ENCODE peak calls at places on chromosomes 13 and 19, in nine cellular contexts. E, Y, B, F, H, T, V, J and W are unnamed samples.

GRCh38 chr19:55544776-55545439 is 435 bp downstream of the SBK3 start:
- DNase-seq in H (no peak), V (no peak), E (no peak), J (no peak), T (no peak), B (no peak), F (no peak), Y (no peak), W (no peak)

GRCh38 chr13:20389696-20390525 is 135.7 kb downstream of the CRYL1 start:
- DNase-seq in E (no peak), B (no peak), T (no peak), Y (no peak), F (no peak), V (no peak), J (no peak), H (no peak), W (no peak)

GRCh38 chr19:17629760-17630159 is 58.4 kb downstream of the UNC13A start:
- DNase-seq in B (no peak), J (no peak), Y (no peak), E (no peak), T (no peak), H (no peak), F (no peak), V (no peak), W (no peak)

GRCh38 chr19:5430237-5430636 is 25.0 kb upstream of the ZNRF4 start:
- DNase-seq in F (no peak), Y (no peak), B (no peak), V (no peak), T (no peak), E (no peak), J (no peak), H (no peak), W (no peak)

GRCh38 chr19:31349160-31349881 is at the start of gene TSHZ3:
- DNase-seq in H (peak; percentile 84), J (peak; percentile 57), T (no peak), B (peak; percentile 59), Y (peak; percentile 91), F (peak; percentile 87), V (no peak), E (no peak), W (peak; percentile 72)

GRCh38 chr13:99273128-99273527 is 14.9 kb upstream of the GPR18 start:
- DNase-seq in H (no peak), Y (no peak), J (peak; percentile 52), V (no peak), B (no peak), F (no peak), E (no peak), T (no peak), W (no peak)

GRCh38 chr19:41998246-41999020 is 4.4 kb upstream of the ATP1A3 start:
- DNase-seq in T (no peak), V (peak; percentile 66), E (no peak), J (no peak), Y (no peak), F (peak; percentile 39), H (no peak), B (no peak), W (no peak)

GRCh38 chr13:88857256-88857655 is 1186.1 kb downstream of the SLITRK5 start:
- DNase-seq in V (no peak), F (no peak), H (no peak), Y (no peak), B (no peak), J (no peak), E (no peak), T (no peak), W (no peak)

GRCh38 chr19:52226652-52227051 is 36.8 kb downstream of the PPP2R1A start:
- DNase-seq in Y (no peak), E (no peak), J (no peak), T (no peak), B (no peak), V (no peak), H (no peak), F (no peak), W (no peak)

GRCh38 chr13:113951246-113951999 is 22.5 kb downstream of the C13orf46 start:
- DNase-seq in T (peak; percentile 27), E (no peak), V (peak; percentile 43), J (peak; percentile 36), H (peak; percentile 93), Y (peak; percentile 86), F (peak; percentile 45), B (no peak), W (peak; percentile 55)

GRCh38 chr19:52997975-52998374 is 15.7 kb upstream of the ERVV-1 start:
- DNase-seq in B (no peak), F (no peak), H (no peak), E (no peak), T (no peak), V (no peak), J (no peak), Y (no peak), W (no peak)

GRCh38 chr19:776549-776948 is 20.7 kb upstream of the PTBP1 start:
- DNase-seq in H (no peak), J (no peak), E (no peak), T (no peak), V (no peak), Y (no peak), F (no peak), B (peak; percentile 64), W (no peak)

GRCh38 chr19:2683430-2683995 is 19.0 kb downstream of the GNG7 start:
- DNase-seq in J (no peak), F (no peak), B (no peak), T (no peak), V (no peak), Y (no peak), H (no peak), E (no peak), W (no peak)

GRCh38 chr13:52158629-52159158 is 703 bp downstream of the NEK3 start:
- DNase-seq in H (no peak), B (no peak), F (peak; percentile 28), Y (peak; percentile 36), V (no peak), T (no peak), E (no peak), J (no peak), W (no peak)

GRCh38 chr19:50651174-50651573 is 1.9 kb downstream of the C19orf81 start:
- DNase-seq in H (no peak), E (no peak), J (no peak), Y (no peak), B (no peak), T (no peak), F (no peak), V (no peak), W (no peak)

GRCh38 chr19:11331502-11331901 is 8.0 kb downstream of the RAB3D start:
- DNase-seq in V (no peak), H (no peak), T (no peak), Y (no peak), B (no peak), F (no peak), J (no peak), E (no peak), W (no peak)

GRCh38 chr19:11324748-11325389 is 14.6 kb downstream of the RAB3D start:
- DNase-seq in Y (peak; percentile 37), T (no peak), V (no peak), F (no peak), B (no peak), J (no peak), E (no peak), H (no peak), W (no peak)

GRCh38 chr19:11325544-11325943 is 13.9 kb downstream of the RAB3D start:
- DNase-seq in F (no peak), V (no peak), E (no peak), H (no peak), T (no peak), B (no peak), Y (no peak), J (no peak), W (no peak)

GRCh38 chr19:11332822-11333221 is 6.6 kb downstream of the RAB3D start:
- DNase-seq in H (no peak), T (no peak), V (no peak), J (no peak), Y (no peak), F (no peak), E (no peak), B (no peak), W (no peak)

DNA sequence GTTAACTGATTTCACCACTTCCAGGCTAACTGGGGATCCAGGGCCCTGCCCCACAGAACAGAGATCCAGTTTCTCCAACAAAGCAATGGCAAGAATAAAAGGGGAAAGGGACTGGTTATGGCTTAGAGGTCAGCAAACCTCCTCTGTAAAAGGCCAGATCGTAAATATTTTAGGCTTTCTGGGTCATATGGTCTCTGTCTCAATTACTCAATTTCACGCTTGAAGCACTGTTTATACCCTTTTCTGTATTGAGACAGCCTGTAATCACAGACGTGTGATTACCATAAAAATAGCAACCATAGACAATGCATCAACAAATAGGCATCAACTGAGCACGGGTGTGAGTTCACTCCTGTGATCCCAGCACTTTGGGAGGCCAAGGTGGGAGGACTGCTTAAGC is 9.4 kb downstream of the RAB3D start:
- DNase-seq in E (no peak), F (no peak), J (no peak), B (no peak), T (no peak), Y (no peak), H (no peak), V (no peak), W (no peak)
- H3K27ac ChIP-seq in E (no peak overlapping the region), F (no peak overlapping the region), J (no peak overlapping the region), B (no peak overlapping the region), T (no peak overlapping the region), Y (no peak overlapping the region), H (no peak overlapping the region), V (no peak overlapping the region), W (no peak overlapping the region)

GRCh38 chr19:8899356-8899755 is 67.2 kb downstream of the MBD3L1 start:
- DNase-seq in J (no peak), B (no peak), V (no peak), E (no peak), T (no peak), Y (no peak), F (no peak), H (no peak), W (no peak)
- H3K27ac ChIP-seq in J (no peak overlapping the region), B (no peak overlapping the region), V (no peak overlapping the region), E (no peak overlapping the region), T (no peak overlapping the region), Y (no peak overlapping the region), F (no peak overlapping the region), H (no peak overlapping the region), W (no peak overlapping the region)

GRCh38 chr13:27442071-27442647 is 8.2 kb downstream of the MTIF3 start:
- DNase-seq in F (no peak), V (no peak), Y (no peak), J (peak; percentile 32), E (no peak), T (no peak), H (no peak), B (no peak), W (no peak)
- H3K27ac ChIP-seq in F (no peak overlapping the region), V (no peak overlapping the region), Y (no peak overlapping the region), J (peak overlapping the region; percentile 19), E (no peak overlapping the region), T (no peak overlapping the region), H (no peak overlapping the region), B (no peak overlapping the region), W (no peak overlapping the region)

DNA sequence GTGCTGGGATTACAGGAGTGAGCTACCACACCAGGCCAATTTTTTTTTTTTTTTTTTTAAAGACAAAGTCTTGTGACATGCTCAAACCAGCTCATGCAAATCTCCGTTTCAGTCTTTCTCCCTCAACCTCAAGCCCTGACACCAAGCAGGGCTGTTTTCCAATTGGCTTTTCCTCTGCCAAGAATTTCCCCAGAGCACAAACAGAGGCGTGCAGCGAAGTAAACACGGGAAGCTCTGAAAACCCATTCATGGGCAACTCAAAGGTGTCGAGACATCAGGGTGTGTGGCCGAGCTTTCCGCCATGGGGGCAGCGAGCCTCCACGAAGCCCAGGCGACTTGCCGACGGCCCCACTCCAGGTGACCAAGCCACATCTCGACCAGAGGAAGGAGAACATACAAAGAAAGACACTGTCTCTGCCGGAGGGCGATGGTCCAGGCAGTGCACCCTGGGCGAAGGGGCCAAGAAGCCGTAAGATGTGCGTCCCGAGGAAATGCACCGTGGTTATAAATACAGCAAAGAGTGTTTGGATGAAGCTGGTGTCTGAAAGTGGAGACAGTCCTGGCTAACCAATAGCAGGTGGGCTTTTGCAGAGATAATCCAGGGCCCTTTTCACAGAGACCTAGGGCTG is 69.9 kb downstream of the INSR start:
- DNase-seq in F (peak; percentile 30), V (no peak), J (no peak), E (no peak), T (no peak), Y (peak; percentile 75), H (no peak), B (no peak), W (peak; percentile 16)
- H3K27ac ChIP-seq in F (no peak overlapping the region), V (no peak overlapping the region), J (no peak overlapping the region), E (no peak overlapping the region), T (no peak overlapping the region), Y (no peak overlapping the region), H (no peak overlapping the region), B (no peak overlapping the region), W (peak overlapping the region; percentile 48)